ENCODE peak calls at places on chromosomes 4 and X, in ten cellular contexts. D is germinal center; P is stimulated activated CD4-positive, alpha-beta T cell treated with anti-CD3 and anti-CD28 coated beads, Interleukin-2, amount 100 ng/mL, for 48 hours; V is NCI-H2171; S is stimulated activated CD8-positive, alpha-beta memory T cell treated with anti-CD3 and anti-CD28 coated beads, Interleukin-12 subunit alpha, Interleukin-12 subunit beta, amount 100 ng/mL, for 1 hour; N is Right ventricle myocardium superior; J is neural crest cell; F is GM13977; Y is HepG2; W is EL. L is an unnamed sample.

GRCh38 chr4:183183906-183184535 is 85.0 kb downstream of the WWC2 start:
- DNase-seq in D (no peak), P (no peak), V (no peak), S (no peak), N (no peak), J (no peak), F (no peak), Y (no peak), W (no peak), L (no peak)

GRCh38 chr4:101954975-101955678 is 164.6 kb downstream of the BANK1 start:
- DNase-seq in D (no peak), P (no peak), V (peak; percentile 21), S (no peak), N (no peak), J (no peak), F (no peak), Y (no peak), W (no peak), L (no peak)

GRCh38 chrX:68196939-68197791 is 236.1 kb downstream of the OPHN1 start:
- DNase-seq in D (peak; percentile 8), P (peak; percentile 1), V (peak; percentile 16), S (peak; percentile 1), N (no peak), J (peak; percentile 4), F (peak; percentile 55), Y (peak; percentile 31), W (peak; percentile 39), L (no peak)

GRCh38 chr4:187811586-187811985 is 184.0 kb upstream of the ZFP42 start:
- DNase-seq in D (no peak), P (no peak), V (no peak), S (no peak), N (no peak), J (no peak), F (no peak), Y (no peak), W (no peak), L (no peak)

GRCh38 chr4:114087596-114088230 is 108.3 kb upstream of the ARSJ start:
- DNase-seq in D (no peak), P (no peak), V (peak; percentile 5), S (no peak), N (no peak), J (no peak), F (no peak), Y (no peak), W (peak; percentile 90), L (no peak)

GRCh38 chr4:89469930-89470375 is 162.4 kb upstream of the GPRIN3 start:
- DNase-seq in D (peak; percentile 6), P (no peak), V (no peak), S (no peak), N (no peak), J (no peak), F (no peak), Y (no peak), W (peak; percentile 91), L (no peak)

GRCh38 chr4:130210871-130211270 is 1114.9 kb downstream of the C4orf33 start:
- DNase-seq in D (no peak), P (no peak), V (peak; percentile 50), S (no peak), N (no peak), J (no peak), F (no peak), Y (no peak), W (peak; percentile 84), L (no peak)

GRCh38 chr4:115110191-115111166 is 2.9 kb downstream of the NDST4 start:
- DNase-seq in D (no peak), P (no peak), V (peak; percentile 63), S (no peak), N (no peak), J (no peak), F (no peak), Y (no peak), W (no peak), L (no peak)

GRCh38 chr4:163542275-163542674 is 47.8 kb downstream of the TMA16 start:
- DNase-seq in D (no peak), P (no peak), V (no peak), S (no peak), N (no peak), J (no peak), F (no peak), Y (no peak), W (peak; percentile 74), L (no peak)